ENCODE peak calls at places on chromosomes 5 and 9, in nine cellular contexts. I is aorta; D is upper lobe of left lung; S is upper lobe of right lung; X is K562; B is CD8-positive, alpha-beta memory T cell; V is dorsolateral prefrontal cortex; G is CD4-positive, alpha-beta T cell; A is AG04450. N is an unnamed sample.
A peak's percentile ranks its signal among the peaks of the same experiment; 100 is the strongest.

GRCh38 chr5:86613459-86613858 is 4.3 kb upstream of the COX7C start:
- DNase-seq in I (no peak), D (no peak), S (no peak), X (no peak), B (no peak), V (no peak), G (no peak), A (no peak), N (no peak)

GRCh38 chr5:115098041-115098702 is 71.5 kb downstream of the TRIM36 start:
- DNase-seq in I (no peak), D (no peak), S (no peak), X (peak; percentile 56), B (no peak), V (no peak), G (no peak), A (peak; percentile 18), N (no peak)

GRCh38 chr9:91207889-91208651 is 153.6 kb downstream of the AUH start:
- DNase-seq in I (no peak), D (no peak), S (no peak), X (no peak), B (no peak), V (no peak), G (no peak), A (no peak), N (no peak)

GRCh38 chr5:10467281-10468198 is 25.9 kb downstream of the ROPN1L start:
- DNase-seq in I (no peak), D (no peak), S (no peak), X (no peak), B (no peak), V (no peak), G (no peak), A (no peak), N (no peak)

GRCh38 chr5:61631438-61631941 is 299.4 kb downstream of the ZSWIM6 start:
- DNase-seq in I (no peak), D (no peak), S (peak; percentile 74), X (no peak), B (no peak), V (peak; percentile 61), G (no peak), A (no peak), N (peak; percentile 40)

GRCh38 chr5:102651466-102651865 is 103.6 kb upstream of the PAM start:
- DNase-seq in I (no peak), D (no peak), S (no peak), X (no peak), B (no peak), V (no peak), G (no peak), A (no peak), N (no peak)

GRCh38 chr5:65815156-65815555 is 93.2 kb downstream of the NLN start:
- DNase-seq in I (no peak), D (no peak), S (no peak), X (no peak), B (no peak), V (no peak), G (no peak), A (no peak), N (no peak)

GRCh38 chr9:133680976-133681657 is 45.0 kb downstream of the DBH start:
- DNase-seq in I (no peak), D (no peak), S (no peak), X (no peak), B (peak; percentile 50), V (no peak), G (no peak), A (no peak), N (no peak)

GRCh38 chr9:109497193-109498165 is 628 bp downstream of the PTPN3 start:
- DNase-seq in I (peak; percentile 72), D (no peak), S (no peak), X (no peak), B (no peak), V (no peak), G (no peak), A (no peak), N (no peak)

GRCh38 chr9:37957664-37957953 is 53.7 kb upstream of the SLC25A51 start:
- DNase-seq in I (no peak), D (no peak), S (no peak), X (no peak), B (no peak), V (no peak), G (no peak), A (no peak), N (no peak)
- H3K27ac ChIP-seq in I (no peak overlapping the region), D (no peak overlapping the region), S (no peak overlapping the region), X (no peak overlapping the region), B (no peak overlapping the region), V (peak overlapping the region; percentile 61), G (no peak overlapping the region), A (no peak overlapping the region), N (no peak overlapping the region)

GRCh38 chr5:135913713-135914626 is 18.3 kb upstream of the IL9 start:
- DNase-seq in I (no peak), D (no peak), S (no peak), X (no peak), B (no peak), V (no peak), G (no peak), A (no peak), N (no peak)
- H3K27me3 ChIP-seq in I (no peaks in the 10 kb centered on the region), D (no peaks in the 10 kb centered on the region), S (peaks cover 18% of the 10 kb centered on the region), X (peaks cover 14% of the 10 kb centered on the region), B (peaks cover 5% of the 10 kb centered on the region), V (no peaks in the 10 kb centered on the region), G (no peaks in the 10 kb centered on the region), A (peaks cover 19% of the 10 kb centered on the region), N (no peaks in the 10 kb centered on the region)

GRCh38 chr5:32311404-32312193 is 1.1 kb downstream of the MTMR12 start:
- DNase-seq in I (no peak), D (no peak), S (no peak), X (no peak), B (no peak), V (no peak), G (no peak), A (no peak), N (no peak)

GRCh38 chr5:32304622-32305021 is 8.1 kb downstream of the MTMR12 start:
- DNase-seq in I (no peak), D (no peak), S (no peak), X (no peak), B (no peak), V (no peak), G (no peak), A (no peak), N (no peak)

GRCh38 chr5:32309766-32310165 is 3.0 kb downstream of the MTMR12 start:
- DNase-seq in I (no peak), D (no peak), S (no peak), X (no peak), B (no peak), V (no peak), G (no peak), A (no peak), N (no peak)

GRCh38 chr5:32308951-32309350 is 3.8 kb downstream of the MTMR12 start:
- DNase-seq in I (no peak), D (no peak), S (no peak), X (no peak), B (no peak), V (no peak), G (no peak), A (no peak), N (no peak)

DNA sequence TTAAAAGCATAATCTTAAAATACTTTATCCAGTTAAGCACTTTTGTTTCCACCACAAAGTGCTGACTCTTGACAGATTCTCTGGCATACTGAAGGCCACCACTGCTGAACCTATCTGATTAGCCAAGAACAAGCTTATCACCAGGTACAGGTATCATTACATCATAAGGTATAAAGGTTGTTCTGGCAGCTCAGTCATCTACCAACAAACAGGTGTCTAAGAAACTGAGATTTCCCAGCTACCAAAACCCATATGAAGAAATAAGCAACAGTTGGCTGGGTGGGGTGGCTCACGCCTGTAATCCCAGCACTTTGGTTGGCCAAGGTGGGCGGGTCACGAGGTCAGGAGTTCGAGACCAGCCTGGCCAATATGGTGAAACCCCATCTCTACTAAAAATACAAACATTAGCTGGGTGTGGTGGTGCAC is 5.0 kb downstream of the MTMR12 start:
- DNase-seq in I (no peak), D (no peak), S (no peak), X (no peak), B (no peak), V (no peak), G (no peak), A (no peak), N (no peak)
- H3K27ac ChIP-seq in I (no peak overlapping the region), D (peak overlapping the region; percentile 62), S (no peak overlapping the region), X (no peak overlapping the region), B (no peak overlapping the region), V (no peak overlapping the region), G (no peak overlapping the region), A (no peak overlapping the region), N (peak overlapping the region; percentile 60)

GRCh38 chr5:90606539-90606938 is 47.9 kb downstream of the ADGRV1 start:
- DNase-seq in I (no peak), D (no peak), S (no peak), X (peak; percentile 24), B (no peak), V (no peak), G (no peak), A (no peak), N (no peak)
- H3K27me3 ChIP-seq in I (no peaks in the 10 kb centered on the region), D (no peaks in the 10 kb centered on the region), S (no peaks in the 10 kb centered on the region), X (no peaks in the 10 kb centered on the region), B (no peaks in the 10 kb centered on the region), V (no peaks in the 10 kb centered on the region), G (no peaks in the 10 kb centered on the region), A (no peaks in the 10 kb centered on the region), N (no peaks in the 10 kb centered on the region)

DNA sequence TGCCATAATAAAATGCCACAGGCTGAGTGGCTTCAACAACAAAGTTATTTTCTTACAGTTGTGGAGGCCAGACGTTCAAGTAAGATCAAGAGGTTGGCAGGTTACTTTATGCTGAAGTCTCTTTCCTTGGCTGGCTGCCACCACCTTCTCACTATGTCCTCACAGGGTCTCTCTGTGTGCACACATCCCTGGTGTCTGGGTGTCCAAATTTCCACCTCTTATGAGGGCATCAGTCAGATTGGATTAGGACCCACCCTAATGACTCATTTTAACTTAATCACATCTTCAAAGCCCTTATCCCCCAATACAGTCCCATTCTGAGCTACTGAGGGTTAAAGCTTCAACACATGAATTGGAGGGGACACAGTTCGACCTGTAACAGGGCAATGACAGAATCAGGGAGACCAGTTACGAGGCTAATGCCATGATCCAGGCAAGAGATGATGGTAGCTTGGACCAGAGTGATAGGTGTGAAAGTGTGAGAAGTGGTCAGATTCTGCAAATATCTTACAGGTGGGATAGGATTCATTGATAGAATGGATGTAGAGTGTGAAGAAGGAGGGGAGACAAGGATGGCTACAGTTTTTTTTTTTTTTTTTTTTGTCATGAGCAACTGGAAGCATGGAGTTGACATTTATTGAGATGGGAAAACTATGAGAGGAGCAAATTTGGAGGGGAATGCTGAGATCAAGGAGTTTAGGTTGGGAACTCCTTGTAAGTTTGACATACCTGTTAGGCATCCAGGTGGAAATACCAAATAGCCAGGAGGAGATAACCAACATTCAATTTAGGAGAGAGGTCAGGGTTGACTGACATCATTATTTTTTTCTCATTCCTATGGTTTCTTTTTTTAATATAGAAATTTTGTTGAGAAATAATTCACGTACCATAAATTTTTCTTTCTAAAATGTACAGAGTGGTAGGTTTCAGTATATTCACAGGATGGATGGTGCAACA is 39.6 kb upstream of the FGF1 start:
- DNase-seq in I (no peak), D (no peak), S (no peak), X (no peak), B (no peak), V (no peak), G (no peak), A (no peak), N (no peak)
- H3K27ac ChIP-seq in I (peak overlapping the region; percentile 69), D (no peak overlapping the region), S (no peak overlapping the region), X (no peak overlapping the region), B (no peak overlapping the region), V (no peak overlapping the region), G (no peak overlapping the region), A (peak overlapping the region; percentile 55), N (no peak overlapping the region)

DNA sequence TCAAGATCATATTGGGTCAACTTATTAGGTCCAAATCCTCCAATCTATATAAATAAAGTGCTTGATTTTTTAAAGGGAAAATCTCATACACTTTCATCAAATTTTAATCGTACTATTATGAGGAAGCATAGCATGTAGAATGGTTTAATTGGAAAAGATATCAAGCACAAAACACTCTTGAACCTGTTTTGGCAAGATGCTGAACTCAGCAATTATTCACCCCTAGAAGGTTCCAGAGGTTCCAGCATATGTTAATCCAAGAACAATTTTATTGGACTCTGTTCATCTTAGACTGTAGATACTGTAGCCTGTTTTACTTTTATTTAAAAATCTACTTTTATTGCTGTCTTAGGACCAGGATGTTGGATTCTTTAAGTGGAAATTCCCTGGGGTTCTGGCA is 92.4 kb upstream of the LHFPL2 start:
- DNase-seq in I (no peak), D (no peak), S (no peak), X (no peak), B (no peak), V (no peak), G (no peak), A (no peak), N (no peak)
- H3K27me3 ChIP-seq in I (no peaks in the 10 kb centered on the region), D (no peaks in the 10 kb centered on the region), S (no peaks in the 10 kb centered on the region), X (peaks cover 16% of the 10 kb centered on the region), B (no peaks in the 10 kb centered on the region), V (no peaks in the 10 kb centered on the region), G (no peaks in the 10 kb centered on the region), A (peaks cover 2% of the 10 kb centered on the region), N (no peaks in the 10 kb centered on the region)

N was measured in breast epithelium.